ENCODE peak calls at places on chromosomes 6 and 20, in five cellular contexts. K, G, N, I and H are unnamed samples.
A peak's percentile ranks its signal among the peaks of the same experiment; 100 is the strongest.

GRCh38 chr6:38593419-38593818 is 46.3 kb downstream of the BTBD9 start:
- DNase-seq in K (no peak), G (no peak), N (no peak), I (no peak), H (no peak)

GRCh38 chr6:169263836-169264608 is 10.4 kb upstream of the THBS2 start:
- DNase-seq in K (peak; percentile 71), G (no peak), N (no peak), I (no peak), H (no peak)

GRCh38 chr6:157614026-157614484 is 209.0 kb upstream of the SNX9 start:
- DNase-seq in K (peak; percentile 68), G (no peak), N (no peak), I (no peak), H (no peak)

GRCh38 chr6:21922086-21922485 is 328.5 kb downstream of the SOX4 start:
- DNase-seq in K (peak; percentile 35), G (peak; percentile 72), N (no peak), I (no peak), H (no peak)

GRCh38 chr20:43942661-43943285 is 28.1 kb downstream of the TOX2 start:
- DNase-seq in K (peak; percentile 72), G (no peak), N (no peak), I (no peak), H (no peak)

GRCh38 chr20:61042501-61043385 is 209.3 kb upstream of the CDH4 start:
- DNase-seq in K (no peak), G (no peak), N (no peak), I (no peak), H (no peak)

GRCh38 chr6:69953491-69953890 is 87.1 kb downstream of the COL19A1 start:
- DNase-seq in K (no peak), G (no peak), N (no peak), I (no peak), H (no peak)

GRCh38 chr20:7851031-7851490 is 89.2 kb downstream of the HAO1 start:
- DNase-seq in K (peak; percentile 97), G (peak; percentile 12), N (no peak), I (no peak), H (no peak)

GRCh38 chr20:36340593-36340990 is 34.5 kb downstream of the DLGAP4 start:
- DNase-seq in K (peak; percentile 7), G (no peak), N (no peak), I (no peak), H (no peak)

GRCh38 chr6:132354517-132355167 is 46.6 kb downstream of the MOXD1 start:
- DNase-seq in K (peak; percentile 6), G (peak; percentile 21), N (no peak), I (peak; percentile 36), H (no peak)

GRCh38 chr6:169640347-169640972 is 61.4 kb downstream of the WDR27 start:
- DNase-seq in K (no peak), G (no peak), N (peak; percentile 56), I (no peak), H (no peak)

GRCh38 chr6:89433637-89434499 is 916 bp downstream of the ANKRD6 start:
- DNase-seq in K (no peak), G (peak; percentile 66), N (peak; percentile 23), I (peak; percentile 66), H (no peak)

GRCh38 chr20:63381781-63382431 is 20.8 kb upstream of the CHRNA4 start:
- DNase-seq in K (peak; percentile 25), G (peak; percentile 69), N (no peak), I (no peak), H (no peak)

GRCh38 chr6:108564178-108564577 is 3.5 kb downstream of the FOXO3 start:
- DNase-seq in K (peak; percentile 92), G (no peak), N (no peak), I (no peak), H (no peak)

GRCh38 chr20:7665311-7665863 is 274.9 kb downstream of the HAO1 start:
- DNase-seq in K (no peak), G (no peak), N (no peak), I (no peak), H (no peak)

GRCh38 chr6:167799033-167799933 is 27.4 kb upstream of the AFDN start:
- DNase-seq in K (no peak), G (peak; percentile 23), N (no peak), I (no peak), H (no peak)

GRCh38 chr6:41964201-41964887 is 22.7 kb upstream of the CCND3 start:
- DNase-seq in K (no peak), G (no peak), N (no peak), I (no peak), H (no peak)

GRCh38 chr20:3101737-3102574 is 17.4 kb upstream of the AVP start:
- DNase-seq in K (no peak), G (no peak), N (no peak), I (no peak), H (peak; percentile 69)

GRCh38 chr6:18141805-18142590 is 12.9 kb downstream of the TPMT start:
- DNase-seq in K (no peak), G (no peak), N (no peak), I (no peak), H (no peak)

GRCh38 chr6:34276191-34276590 is 27.4 kb upstream of the SMIM29 start:
- DNase-seq in K (no peak), G (no peak), N (no peak), I (no peak), H (no peak)

GRCh38 chr20:45097485-45098095 is 3.3 kb downstream of the KCNS1 start:
- DNase-seq in K (no peak), G (peak; percentile 72), N (no peak), I (peak; percentile 55), H (no peak)

GRCh38 chr6:24329022-24329421 is 28.8 kb downstream of the DCDC2 start:
- DNase-seq in K (peak; percentile 73), G (no peak), N (no peak), I (no peak), H (no peak)

GRCh38 chr20:46629341-46629740 is 21.9 kb downstream of the SLC13A3 start:
- DNase-seq in K (no peak), G (no peak), N (no peak), I (no peak), H (no peak)

GRCh38 chr6:54910326-54910952 is 63.9 kb downstream of the FAM83B start:
- DNase-seq in K (no peak), G (no peak), N (no peak), I (no peak), H (no peak)

GRCh38 chr6:31738048-31738979 is 1.5 kb upstream of the MSH5 start:
- DNase-seq in K (peak; percentile 73), G (peak; percentile 50), N (peak; percentile 52), I (peak; percentile 78), H (no peak)

GRCh38 chr6:146154197-146154596 is 125.3 kb downstream of the GRM1 start:
- DNase-seq in K (no peak), G (peak; percentile 39), N (no peak), I (no peak), H (no peak)

GRCh38 chr20:31577194-31577593 is 27.9 kb upstream of the ID1 start:
- DNase-seq in K (no peak), G (no peak), N (no peak), I (no peak), H (no peak)

GRCh38 chr6:44041461-44042260 is 85.6 kb downstream of the MRPL14 start:
- DNase-seq in K (peak; percentile 98), G (peak; percentile 69), N (peak; percentile 91), I (peak; percentile 37), H (no peak)

GRCh38 chr20:24993337-24994185 is 1.0 kb upstream of the APMAP start:
- DNase-seq in K (peak; percentile 86), G (no peak), N (no peak), I (no peak), H (no peak)

GRCh38 chr20:52766645-52767435 is 205.3 kb upstream of the TSHZ2 start:
- DNase-seq in K (no peak), G (no peak), N (no peak), I (no peak), H (no peak)

GRCh38 chr6:153673214-153673613 is 365.8 kb upstream of the OPRM1 start:
- DNase-seq in K (no peak), G (no peak), N (no peak), I (no peak), H (no peak)

GRCh38 chr20:10225439-10226080 is 6.9 kb downstream of the SNAP25 start:
- DNase-seq in K (peak; percentile 23), G (peak; percentile 73), N (no peak), I (no peak), H (no peak)

GRCh38 chr6:166955121-166955864 is 1.1 kb downstream of the RNASET2 start:
- DNase-seq in K (peak; percentile 26), G (peak; percentile 44), N (no peak), I (peak; percentile 70), H (no peak)

GRCh38 chr6:143060806-143061596 is at the start of gene AIG1:
- DNase-seq in K (no peak), G (peak; percentile 73), N (peak; percentile 61), I (no peak), H (no peak)

GRCh38 chr20:39190666-39191570 is 228.8 kb downstream of the DHX35 start:
- DNase-seq in K (peak; percentile 88), G (peak; percentile 5), N (no peak), I (no peak), H (no peak)

GRCh38 chr20:39195495-39196129 is 233.5 kb downstream of the DHX35 start:
- DNase-seq in K (no peak), G (peak; percentile 34), N (no peak), I (no peak), H (no peak)
- H3K27ac ChIP-seq in K (no peak overlapping the region), G (no peak overlapping the region), N (no peak overlapping the region), I (no peak overlapping the region), H (no peak overlapping the region)

GRCh38 chr20:41000628-41001027 is 28.0 kb upstream of the TOP1 start:
- DNase-seq in K (no peak), G (no peak), N (no peak), I (no peak), H (no peak)
- H3K27me3 ChIP-seq in K (no peaks in the 10 kb centered on the region), G (no peaks in the 10 kb centered on the region), N (no peaks in the 10 kb centered on the region), I (no peaks in the 10 kb centered on the region), H (no peaks in the 10 kb centered on the region)

GRCh38 chr20:23159256-23159922 is 73.3 kb upstream of the CD93 start:
- DNase-seq in K (no peak), G (no peak), N (no peak), I (peak; percentile 67), H (no peak)

GRCh38 chr20:23161968-23162696 is 76.0 kb upstream of the CD93 start:
- DNase-seq in K (peak; percentile 19), G (no peak), N (peak; percentile 67), I (peak; percentile 91), H (no peak)

GRCh38 chr20:23161244-23161875 is 75.2 kb upstream of the CD93 start:
- DNase-seq in K (no peak), G (no peak), N (no peak), I (no peak), H (no peak)

GRCh38 chr20:23160536-23161243 is 74.6 kb upstream of the CD93 start:
- DNase-seq in K (no peak), G (peak; percentile 59), N (no peak), I (no peak), H (no peak)

DNA sequence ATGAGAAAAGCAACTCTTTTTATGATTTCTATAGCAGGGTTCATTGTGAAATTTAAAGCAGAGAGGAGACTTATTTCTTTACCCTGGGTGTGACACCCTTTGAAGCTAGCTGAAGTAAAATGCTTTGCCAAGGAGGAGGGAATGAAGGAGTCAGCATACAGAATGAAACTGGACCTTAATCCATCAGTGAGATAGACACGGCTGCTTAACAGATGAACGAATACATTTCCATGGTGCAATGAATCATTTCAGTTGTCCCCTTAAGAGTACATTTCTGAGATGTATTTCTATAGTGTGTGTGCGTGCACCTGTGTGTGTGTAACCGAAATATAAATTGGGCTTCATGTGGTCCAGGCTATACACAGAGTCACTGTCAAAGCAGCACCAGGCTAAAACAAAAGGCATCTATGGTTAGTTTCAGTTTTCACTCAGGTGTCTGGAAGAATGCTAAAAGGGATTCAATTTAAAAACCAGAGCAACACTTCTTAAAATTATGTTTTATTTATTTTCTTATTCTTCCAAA is 73.9 kb upstream of the CD93 start:
- DNase-seq in K (no peak), G (no peak), N (no peak), I (no peak), H (no peak)
- H3K27ac ChIP-seq in K (no peak overlapping the region), G (no peak overlapping the region), N (no peak overlapping the region), I (peak overlapping the region; percentile 48), H (no peak overlapping the region)

GRCh38 chr20:54566224-54566750 is 90.9 kb downstream of the DOK5 start:
- DNase-seq in K (no peak), G (no peak), N (no peak), I (no peak), H (no peak)
- H3K27me3 ChIP-seq in K (peaks cover 40% of the 10 kb centered on the region), G (no peaks in the 10 kb centered on the region), N (no peaks in the 10 kb centered on the region), I (no peaks in the 10 kb centered on the region), H (no peaks in the 10 kb centered on the region)